ENCODE peak calls at places on chromosomes 3 and 15, in seven cellular contexts. Z is GF-D8; E is foreskin fibroblast; Q is brain microvascular endothelial cell; I is activated naive CD4-positive, alpha-beta T cell treated with anti-CD3 and anti-CD28 coated beads, Interleukin-2, amount 10 ng/mL, durations not matched to agents 7 days and 5 days; U is NCI-H446; A is activated T-cell treated with anti-CD3 and anti-CD28 coated beads, Interleukin-2, amount 50 U/mL, for 4 hours. D is an unnamed sample.

GRCh38 chr15:31157644-31158069 is 56.1 kb upstream of the TRPM1 start:
- DNase-seq in Z (no peak), E (no peak), Q (no peak), I (no peak), U (no peak), A (no peak), D (no peak)

GRCh38 chr3:32685604-32686185 is 707 bp downstream of the CNOT10 start:
- DNase-seq in Z (no peak), E (peak), Q (peak), I (no peak), U (no peak), A (no peak), D (peak)

GRCh38 chr3:135197856-135198255 is 402.8 kb downstream of the EPHB1 start:
- DNase-seq in Z (no peak), E (no peak), Q (no peak), I (no peak), U (no peak), A (no peak), D (no peak)

GRCh38 chr15:81360491-81360890 is 13.5 kb downstream of the TMC3 start:
- DNase-seq in Z (no peak), E (no peak), Q (no peak), I (no peak), U (no peak), A (no peak), D (no peak)

GRCh38 chr3:177921153-177921552 is 615.1 kb upstream of the KCNMB2 start:
- DNase-seq in Z (no peak), E (no peak), Q (no peak), I (no peak), U (no peak), A (no peak), D (no peak)

GRCh38 chr3:115341208-115341607 is 194.1 kb upstream of the ZBTB20 start:
- DNase-seq in Z (no peak), E (peak), Q (peak), I (no peak), U (no peak), A (no peak), D (no peak)

GRCh38 chr3:198025644-198026043 is 65.6 kb downstream of the LMLN start:
- DNase-seq in Z (no peak), E (no peak), Q (no peak), I (no peak), U (no peak), A (no peak), D (no peak)

GRCh38 chr15:28002136-28002861 is 96.8 kb downstream of the OCA2 start:
- DNase-seq in Z (no peak), E (no peak), Q (no peak), I (no peak), U (no peak), A (no peak), D (no peak)

GRCh38 chr15:70023769-70024491 is 73.8 kb downstream of the TLE3 start:
- DNase-seq in Z (no peak), E (peak), Q (peak), I (no peak), U (no peak), A (no peak), D (no peak)

GRCh38 chr3:160756907-160757623 is 1.0 kb downstream of the PPM1L start:
- DNase-seq in Z (no peak), E (peak), Q (no peak), I (peak), U (no peak), A (peak), D (no peak)

GRCh38 chr3:5162102-5162501 is 25.4 kb upstream of the EDEM1 start:
- DNase-seq in Z (no peak), E (peak), Q (peak), I (no peak), U (no peak), A (no peak), D (no peak)